ENCODE peak calls at places on chromosome 9, in eight cellular contexts. Z is left colon; B is uterus; P is AG10803; C is left ventricle myocardium inferior; D is KBM-7; K is CD8-positive, alpha-beta memory T cell; A is stimulated activated CD8-positive, alpha-beta memory T cell treated with anti-CD3 and anti-CD28 coated beads, Interleukin-4, amount 100 ng/mL, for 4 hours. S is an unnamed sample.
A peak's percentile ranks its signal among the peaks of the same experiment; 100 is the strongest.

GRCh38 chr9:100714372-100715099 is 136.7 kb downstream of the CAVIN4 start:
- DNase-seq in K (no peak), B (no peak), P (peak; percentile 56), Z (peak; percentile 60), D (peak; percentile 63), A (peak; percentile 1), C (peak; percentile 30), S (peak; percentile 65)

GRCh38 chr9:107489687-107490605 is at the start of gene KLF4:
- DNase-seq in P (peak; percentile 94), Z (peak; percentile 93), A (peak; percentile 6), K (no peak), C (peak; percentile 92), D (peak; percentile 54), B (peak; percentile 96), S (peak; percentile 92)

GRCh38 chr9:16099901-16100300 is 547.1 kb downstream of the CCDC171 start:
- DNase-seq in Z (no peak), K (no peak), P (no peak), D (no peak), B (no peak), C (no peak), A (no peak), S (no peak)

GRCh38 chr9:129242971-129243561 is 65.0 kb upstream of the IER5L start:
- DNase-seq in B (peak; percentile 65), A (no peak), P (peak; percentile 72), K (no peak), C (peak; percentile 21), Z (no peak), D (no peak), S (no peak)

GRCh38 chr9:71743884-71744283 is 24.4 kb downstream of the CEMIP2 start:
- DNase-seq in P (no peak), D (no peak), C (no peak), Z (no peak), B (no peak), A (no peak), K (no peak), S (no peak)

GRCh38 chr9:80175286-80175906 is 603.6 kb downstream of the TLE4 start:
- DNase-seq in P (peak; percentile 49), A (no peak), B (no peak), C (no peak), K (peak; percentile 1), Z (peak; percentile 22), D (peak; percentile 19), S (peak; percentile 40)

GRCh38 chr9:68522954-68523353 is 17.7 kb downstream of the TMEM252 start:
- DNase-seq in K (no peak), B (no peak), P (no peak), D (no peak), A (no peak), C (no peak), Z (no peak), S (no peak)

GRCh38 chr9:4315582-4316215 is 15.8 kb upstream of the GLIS3 start:
- DNase-seq in Z (peak; percentile 85), K (peak; percentile 72), P (peak; percentile 72), B (peak; percentile 70), C (peak; percentile 79), A (peak; percentile 33), D (peak; percentile 70), S (peak; percentile 84)

GRCh38 chr9:123953601-123954011 is 23.7 kb upstream of the DENND1A start:
- DNase-seq in Z (no peak), B (no peak), K (no peak), D (no peak), A (no peak), C (no peak), P (no peak), S (no peak)

GRCh38 chr9:90867101-90867500 is 65.5 kb downstream of the SYK start:
- DNase-seq in P (no peak), A (no peak), C (no peak), B (no peak), Z (no peak), K (no peak), D (no peak), S (no peak)

GRCh38 chr9:14400658-14400995 is 86.7 kb upstream of the NFIB start:
- DNase-seq in B (peak; percentile 48), C (peak; percentile 23), D (no peak), A (no peak), Z (no peak), P (peak; percentile 75), K (no peak), S (peak; percentile 39)

GRCh38 chr9:69393425-69393824 is 68.4 kb downstream of the ENTREP1 start:
- DNase-seq in C (peak; percentile 49), Z (no peak), K (no peak), D (no peak), P (no peak), A (no peak), B (no peak), S (no peak)

GRCh38 chr9:113520109-113520642 is 56.6 kb downstream of the RGS3 start:
- DNase-seq in K (peak; percentile 40), P (no peak), C (no peak), B (no peak), A (no peak), D (no peak), Z (peak; percentile 53), S (peak; percentile 69)

GRCh38 chr9:137031904-137032639 is at the start of gene FUT7:
- DNase-seq in B (no peak), D (peak; percentile 60), C (no peak), P (no peak), Z (no peak), A (no peak), K (peak; percentile 36), S (no peak)

GRCh38 chr9:127567119-127567897 is 44.8 kb upstream of the STXBP1 start:
- DNase-seq in D (no peak), B (peak; percentile 56), A (no peak), C (peak; percentile 71), Z (peak; percentile 83), K (no peak), P (peak; percentile 59), S (peak; percentile 85)

GRCh38 chr9:136192289-136193126 is 12.4 kb downstream of the LHX3 start:
- DNase-seq in A (no peak), D (no peak), Z (no peak), K (no peak), B (no peak), P (no peak), C (no peak), S (no peak)

GRCh38 chr9:133333566-133333965 is 2.4 kb downstream of the SURF6 start:
- DNase-seq in K (no peak), Z (no peak), A (no peak), D (no peak), B (no peak), C (peak; percentile 11), P (no peak), S (no peak)

GRCh38 chr9:94017939-94018531 is 62.9 kb upstream of the BARX1 start:
- DNase-seq in A (no peak), Z (no peak), B (no peak), C (no peak), D (no peak), P (peak; percentile 40), K (no peak), S (no peak)

GRCh38 chr9:38357350-38358114 is 35.0 kb upstream of the ALDH1B1 start:
- DNase-seq in B (no peak), Z (no peak), C (no peak), D (no peak), A (no peak), P (no peak), K (no peak), S (peak; percentile 2)

GRCh38 chr9:130900701-130901497 is 4.3 kb upstream of the QRFP start:
- DNase-seq in P (no peak), C (no peak), K (no peak), Z (no peak), D (no peak), A (no peak), B (no peak), S (no peak)